ENCODE peak calls at places on chromosome 2, in six cellular contexts. F is GM12865, G is progenitor cell of endocrine pancreas, H is IMR-90, L is astrocyte of the cerebellum, Y is heart right ventricle. E is an unnamed sample.

GRCh38 chr2:12284487-12284886 is 432.2 kb upstream of the TRIB2 start:
- DNase-seq in F (no peak), G (no peak), H (peak), L (peak), Y (no peak), E (peak)

GRCh38 chr2:237350597-237350996 is 63.4 kb downstream of the COL6A3 start:
- DNase-seq in F (no peak), G (no peak), H (no peak), L (no peak), Y (no peak), E (no peak)

GRCh38 chr2:181348091-181348837 is 108.9 kb upstream of the ITGA4 start:
- DNase-seq in F (peak), G (no peak), H (no peak), L (no peak), Y (no peak), E (no peak)

GRCh38 chr2:23615216-23616020 is 230.4 kb downstream of the KLHL29 start:
- DNase-seq in F (no peak), G (no peak), H (no peak), L (no peak), Y (no peak), E (no peak)

GRCh38 chr2:241933175-241933911 is 63.8 kb downstream of the RTP5 start:
- DNase-seq in F (no peak), G (no peak), H (no peak), L (no peak), Y (no peak), E (peak)

GRCh38 chr2:71807969-71808451 is 339.7 kb downstream of the CYP26B1 start:
- DNase-seq in F (no peak), G (no peak), H (no peak), L (no peak), Y (peak), E (no peak)

GRCh38 chr2:161417428-161418274 is 1.6 kb downstream of the TBR1 start:
- DNase-seq in F (no peak), G (no peak), H (no peak), L (no peak), Y (no peak), E (no peak)

GRCh38 chr2:167383610-167384194 is 495.4 kb downstream of the XIRP2 start:
- DNase-seq in F (no peak), G (no peak), H (no peak), L (no peak), Y (no peak), E (no peak)

GRCh38 chr2:230976671-230977171 is 19.2 kb upstream of the SPATA3 start:
- DNase-seq in F (peak), G (no peak), H (no peak), L (no peak), Y (no peak), E (no peak)

GRCh38 chr2:98454500-98455235 is 10.0 kb downstream of the INPP4A start:
- DNase-seq in F (peak), G (no peak), H (peak), L (no peak), Y (no peak), E (peak)

GRCh38 chr2:61750624-61751023 is 103.2 kb downstream of the FAM161A start:
- DNase-seq in F (no peak), G (no peak), H (peak), L (no peak), Y (no peak), E (peak)

GRCh38 chr2:209593930-209594329 is 170.1 kb downstream of the MAP2 start:
- DNase-seq in F (no peak), G (no peak), H (no peak), L (no peak), Y (no peak), E (no peak)

GRCh38 chr2:29080886-29081743 is 6.8 kb upstream of the PCARE start:
- DNase-seq in F (no peak), G (no peak), H (no peak), L (no peak), Y (no peak), E (peak)

GRCh38 chr2:127619901-127620705 is 25.9 kb upstream of the GPR17 start:
- DNase-seq in F (no peak), G (no peak), H (no peak), L (no peak), Y (no peak), E (no peak)

GRCh38 chr2:83873110-83873509 is 586.0 kb downstream of the SUCLG1 start:
- DNase-seq in F (no peak), G (no peak), H (no peak), L (no peak), Y (no peak), E (no peak)

GRCh38 chr2:57544626-57545025 is 502.0 kb upstream of the VRK2 start:
- DNase-seq in F (no peak), G (no peak), H (no peak), L (no peak), Y (no peak), E (no peak)

GRCh38 chr2:57546478-57546877 is 500.1 kb upstream of the VRK2 start:
- DNase-seq in F (no peak), G (no peak), H (no peak), L (no peak), Y (no peak), E (no peak)

GRCh38 chr2:57550912-57551311 is 495.7 kb upstream of the VRK2 start:
- DNase-seq in F (no peak), G (no peak), H (no peak), L (no peak), Y (no peak), E (no peak)

GRCh38 chr2:57552885-57553284 is 493.7 kb upstream of the VRK2 start:
- DNase-seq in F (no peak), G (no peak), H (no peak), L (no peak), Y (no peak), E (no peak)

DNA sequence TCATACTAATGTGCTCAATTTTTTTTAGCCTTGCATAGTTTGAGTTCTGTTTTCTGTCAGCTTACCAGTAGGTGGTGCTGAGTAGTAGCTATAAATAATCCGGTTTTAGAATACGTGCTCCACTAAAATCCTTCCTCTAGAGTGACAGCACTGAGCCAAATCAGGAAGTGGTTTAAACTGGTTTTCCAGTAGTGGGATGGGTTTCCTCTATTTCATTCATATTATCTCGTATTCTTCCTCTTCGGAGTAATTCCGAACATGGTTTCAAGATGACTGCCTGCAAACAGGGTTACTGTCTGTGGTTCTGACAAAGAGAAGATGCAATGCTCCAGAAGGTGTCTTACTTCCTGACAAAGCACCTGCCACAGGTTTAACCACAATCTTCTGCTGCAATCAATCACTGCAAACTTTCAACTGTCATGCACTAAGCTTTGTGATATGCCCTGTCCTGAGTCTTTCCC is 496.9 kb upstream of the VRK2 start:
- DNase-seq in F (peak), G (no peak), H (no peak), L (no peak), Y (no peak), E (peak)
- TF ChIP-seq CTCF in F (peak), G (peak), H (peak), L (peak), Y (peak), E (peak)

GRCh38 chr2:42812899-42813479 is 20.6 kb upstream of the HAAO start:
- DNase-seq in F (no peak), G (no peak), H (peak), L (no peak), Y (no peak), E (peak)
- TF ChIP-seq CTCF in F (no peak), G (peak), H (peak), L (peak), Y (peak), E (peak)

GRCh38 chr2:198961555-198961954 is 496.2 kb downstream of the SATB2 start:
- DNase-seq in F (no peak), G (no peak), H (no peak), L (no peak), Y (no peak), E (no peak)

GRCh38 chr2:198968585-198968984 is 489.2 kb downstream of the SATB2 start:
- DNase-seq in F (no peak), G (no peak), H (no peak), L (no peak), Y (no peak), E (no peak)

GRCh38 chr2:198966269-198966668 is 491.5 kb downstream of the SATB2 start:
- DNase-seq in F (no peak), G (no peak), H (no peak), L (no peak), Y (no peak), E (no peak)
- TF ChIP-seq CTCF in F (no peak), G (no peak), H (no peak), L (no peak), Y (no peak), E (no peak)

DNA sequence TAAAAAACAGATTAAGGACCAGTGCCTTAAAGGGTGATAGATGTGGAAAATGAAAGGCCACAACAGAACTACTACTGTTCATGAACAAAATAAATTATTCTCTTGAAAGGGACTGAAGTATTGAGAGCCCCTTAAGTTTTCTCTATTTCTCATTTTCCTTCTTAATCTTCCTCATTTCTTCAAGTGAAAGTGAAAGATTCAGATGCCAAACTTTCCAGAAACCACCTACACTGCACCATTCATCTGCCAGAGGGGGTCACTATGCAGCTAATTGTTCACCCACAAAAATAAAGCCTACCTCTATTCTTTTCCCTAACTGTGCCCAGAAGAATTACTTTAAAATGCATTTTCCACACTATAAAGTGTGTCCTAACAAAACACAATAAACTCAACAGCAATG is 140.1 kb downstream of the NR4A2 start:
- DNase-seq in F (peak), G (no peak), H (no peak), L (no peak), Y (no peak), E (peak)
- TF ChIP-seq CTCF in F (peak), G (no peak), H (peak), L (peak), Y (peak), E (no peak)

DNA sequence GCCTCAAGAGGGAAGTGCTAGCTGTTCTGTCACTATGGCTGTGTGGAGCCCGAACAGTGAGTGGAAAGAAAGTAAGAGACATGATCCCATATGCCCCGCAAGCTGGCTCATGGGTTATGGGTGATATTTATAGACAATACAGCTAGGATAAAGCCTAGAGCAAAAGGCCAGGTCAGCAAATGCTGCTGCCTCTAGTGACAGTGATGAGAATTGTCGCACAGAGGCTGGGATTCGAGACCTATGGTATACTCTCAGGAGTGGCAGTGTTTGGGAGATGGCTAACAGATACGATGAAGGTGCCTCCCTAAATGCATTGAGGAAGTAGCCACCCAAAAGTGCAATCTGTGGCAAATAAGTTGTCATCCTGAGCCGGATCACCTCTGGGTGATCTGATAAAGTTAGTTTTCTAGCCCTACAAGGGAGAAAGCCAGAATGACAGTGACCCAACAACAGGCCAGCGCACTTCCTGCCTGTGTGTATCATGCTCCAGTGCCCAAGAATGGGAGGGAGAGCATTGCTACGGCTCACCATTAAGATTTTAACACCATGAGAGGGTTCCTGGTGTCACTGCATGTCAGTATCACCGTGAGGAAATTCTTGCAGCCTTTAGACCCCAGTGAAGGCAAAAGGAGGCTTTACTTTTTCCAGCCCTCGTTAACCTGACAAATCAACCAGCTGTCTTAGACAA is 92.3 kb upstream of the TGFA start:
- DNase-seq in F (peak), G (no peak), H (no peak), L (no peak), Y (no peak), E (no peak)
- TF ChIP-seq CTCF in F (no peak), G (peak), H (peak), L (peak), Y (no peak), E (no peak)

GRCh38 chr2:235856151-235856819 is 311.9 kb downstream of the GBX2 start:
- DNase-seq in F (no peak), G (no peak), H (peak), L (no peak), Y (no peak), E (peak)
- TF ChIP-seq CTCF in F (no peak), G (no peak), H (no peak), L (no peak), Y (no peak), E (no peak)

E was measured in cardiac fibroblast.